ENCODE peak calls at places on chromosomes 13 and 19, in eight cellular contexts. G, O, Q, P, F, Z, V and J are unnamed samples.

GRCh38 chr19:38265213-38265861 is 964 bp downstream of the SPINT2 start:
- DNase-seq in P (no peak), Q (peak), O (peak), Z (no peak), G (no peak), V (peak), F (no peak), J (no peak)

GRCh38 chr19:33982706-33983105 is 186.0 kb downstream of the KCTD15 start:
- DNase-seq in F (no peak), Q (no peak), Z (no peak), V (no peak), O (no peak), G (no peak), P (no peak), J (no peak)

GRCh38 chr13:30113983-30114491 is 193.3 kb downstream of the KATNAL1 start:
- DNase-seq in G (no peak), Z (no peak), V (peak), O (peak), F (no peak), P (no peak), Q (no peak), J (no peak)

GRCh38 chr13:72384879-72385278 is 342.6 kb downstream of the MZT1 start:
- DNase-seq in V (no peak), Q (no peak), P (no peak), O (no peak), Z (no peak), F (no peak), G (no peak), J (no peak)

GRCh38 chr13:66343224-66343828 is 886.8 kb downstream of the PCDH9 start:
- DNase-seq in O (no peak), Z (no peak), F (no peak), P (no peak), G (no peak), Q (no peak), V (no peak), J (no peak)

GRCh38 chr13:90622547-90622946 is 724.9 kb upstream of the MIR17HG start:
- DNase-seq in G (no peak), V (no peak), Q (no peak), P (no peak), Z (no peak), F (no peak), O (no peak), J (no peak)

GRCh38 chr13:113629814-113630213 is 28.2 kb downstream of the ATP4B start:
- DNase-seq in Q (no peak), P (peak), F (no peak), O (no peak), Z (peak), G (no peak), V (no peak), J (no peak)

GRCh38 chr13:61664821-61665705 is 249.4 kb upstream of the PCDH20 start:
- DNase-seq in Z (no peak), P (no peak), O (no peak), V (peak), F (no peak), G (no peak), Q (no peak), J (no peak)

GRCh38 chr13:97067342-97067895 is 73.1 kb upstream of the OXGR1 start:
- DNase-seq in Z (no peak), O (no peak), P (no peak), V (no peak), F (no peak), Q (no peak), G (no peak), J (no peak)

GRCh38 chr13:41427700-41428099 is 29.6 kb upstream of the RGCC start:
- DNase-seq in Z (no peak), F (peak), P (no peak), V (no peak), O (no peak), G (no peak), Q (no peak), J (no peak)

GRCh38 chr19:57171551-57172081 is 4.3 kb upstream of the DUXA start:
- DNase-seq in G (no peak), Z (no peak), O (peak), V (no peak), P (peak), F (peak), Q (peak), J (peak)

GRCh38 chr19:34480491-34480890 is 1.1 kb upstream of the WTIP start:
- DNase-seq in Z (no peak), G (no peak), V (no peak), P (no peak), O (no peak), F (no peak), Q (no peak), J (peak)

GRCh38 chr19:50906217-50906616 is 5.0 kb downstream of the KLK4 start:
- DNase-seq in P (no peak), O (peak), F (peak), Q (peak), G (no peak), V (peak), Z (no peak), J (no peak)

GRCh38 chr13:22227895-22228294 is 557.0 kb downstream of the FGF9 start:
- DNase-seq in V (no peak), P (no peak), O (no peak), Q (no peak), F (no peak), G (no peak), Z (no peak), J (no peak)

GRCh38 chr13:40672310-40673060 is 6.0 kb upstream of the FOXO1 start:
- DNase-seq in Z (no peak), V (no peak), F (peak), O (no peak), G (no peak), Q (peak), P (no peak), J (no peak)

DNA sequence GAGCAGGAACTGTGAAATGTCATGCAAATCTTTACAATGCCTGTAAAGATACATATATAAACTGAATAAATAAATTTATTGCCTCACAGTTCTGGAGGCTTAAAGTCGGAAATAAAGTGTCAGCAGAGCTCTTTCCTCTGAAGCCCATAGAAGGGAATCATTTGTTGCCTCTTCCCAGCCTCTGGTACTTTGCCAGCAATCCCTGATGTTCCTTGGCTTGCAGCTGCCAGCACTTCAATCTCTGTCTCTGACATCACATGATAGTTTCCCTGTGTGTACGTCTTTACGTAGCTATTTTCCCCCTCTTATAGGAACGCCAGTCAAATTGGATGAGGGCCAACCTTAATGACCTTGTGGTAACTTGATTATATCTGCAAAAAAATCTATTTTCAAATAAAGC is 251.0 kb downstream of the LIG4 start:
- DNase-seq in G (no peak), Z (no peak), V (no peak), F (no peak), O (no peak), Q (no peak), P (no peak), J (no peak)
- TF ChIP-seq EP300 in G (no peak), Z (no peak), V (no peak), F (no peak), O (no peak), Q (no peak), P (no peak), J (no peak)

GRCh38 chr19:48203794-48204628 is 33.5 kb downstream of the ZSWIM9 start:
- DNase-seq in V (peak), F (peak), Q (peak), P (peak), O (peak), G (peak), Z (peak), J (peak)

GRCh38 chr19:48206402-48207093 is 36.1 kb downstream of the ZSWIM9 start:
- DNase-seq in F (no peak), G (no peak), O (no peak), P (no peak), Z (no peak), Q (no peak), V (peak), J (no peak)

GRCh38 chr19:48203227-48203793 is 32.8 kb downstream of the ZSWIM9 start:
- DNase-seq in Z (no peak), G (no peak), O (no peak), Q (no peak), F (no peak), V (no peak), P (no peak), J (no peak)
- TF ChIP-seq EP300 in Z (no peak), G (no peak), O (no peak), Q (no peak), F (no peak), V (no peak), P (no peak), J (no peak)

GRCh38 chr13:79642596-79642995 is 161.6 kb downstream of the NDFIP2 start:
- DNase-seq in P (no peak), F (no peak), G (no peak), O (no peak), V (no peak), Q (no peak), Z (no peak), J (no peak)

GRCh38 chr13:79631260-79631659 is 150.3 kb downstream of the NDFIP2 start:
- DNase-seq in P (no peak), F (no peak), G (no peak), V (no peak), Z (no peak), Q (peak), O (no peak), J (no peak)

DNA sequence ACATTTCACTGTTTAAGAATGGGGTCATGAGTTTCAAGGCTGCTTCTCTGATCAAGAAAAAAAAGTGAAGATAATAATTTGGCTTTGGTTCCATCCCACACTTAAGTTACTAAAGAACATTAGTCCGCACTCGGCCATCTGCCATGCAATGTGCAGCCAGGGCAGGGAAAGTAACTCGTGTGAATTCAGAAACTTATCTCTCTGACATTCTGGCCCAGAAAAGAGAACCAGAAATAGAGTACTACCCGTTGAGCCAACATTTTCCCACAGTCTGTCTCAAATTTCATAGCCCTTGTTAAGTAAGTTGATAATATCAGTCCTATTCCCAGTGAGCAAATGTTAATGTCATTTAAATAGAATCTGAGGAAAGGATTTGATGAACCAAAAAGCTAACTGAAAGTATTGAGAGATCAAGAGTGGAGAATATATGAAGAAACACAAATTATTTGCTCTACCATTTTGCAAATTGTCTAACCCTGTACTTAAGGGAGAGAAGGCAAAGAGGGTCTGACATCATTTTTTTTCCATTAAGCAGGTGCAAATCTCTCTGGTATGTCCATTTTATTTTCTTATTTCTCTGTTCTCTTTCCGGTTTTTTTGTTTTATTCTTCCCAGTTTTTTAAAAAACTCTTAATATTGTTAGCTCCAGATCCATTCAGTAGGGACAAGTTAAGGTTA is 156.3 kb downstream of the NDFIP2 start:
- DNase-seq in G (no peak), V (peak), Q (no peak), P (no peak), O (no peak), F (no peak), Z (no peak), J (peak)
- TF ChIP-seq EP300 in G (no peak), V (no peak), Q (no peak), P (no peak), O (no peak), F (no peak), Z (no peak), J (no peak)

DNA sequence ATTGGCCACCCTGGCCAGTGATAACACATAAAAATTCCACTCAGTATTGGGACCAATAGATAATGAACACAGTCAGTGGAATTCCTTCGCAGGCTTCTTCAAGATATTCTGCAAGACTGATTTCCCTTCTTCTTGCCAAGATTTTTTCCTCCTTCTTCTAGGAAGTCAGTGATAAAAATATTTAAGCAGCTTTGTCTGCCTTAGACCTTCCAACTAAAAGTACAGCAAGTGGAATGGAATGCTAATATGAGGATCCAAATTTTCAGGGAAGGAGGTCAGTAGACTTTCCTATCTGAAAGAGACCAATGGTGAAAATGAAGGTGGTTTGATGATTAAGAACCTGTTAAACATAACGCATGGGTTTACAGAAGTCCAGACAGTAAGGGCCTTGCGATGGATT is 9.6 kb downstream of the STARD13 start:
- DNase-seq in F (no peak), V (no peak), P (no peak), G (no peak), Z (no peak), Q (no peak), O (no peak), J (no peak)
- TF ChIP-seq EP300 in F (no peak), V (no peak), P (no peak), G (no peak), Z (no peak), Q (no peak), O (no peak), J (no peak)

GRCh38 chr19:39408392-39409206 is 2.0 kb downstream of the ZFP36 start:
- DNase-seq in F (no peak), P (peak), G (no peak), Q (no peak), O (peak), V (no peak), Z (no peak), J (peak)

GRCh38 chr19:39409886-39410619 is 2.4 kb upstream of the PLEKHG2 start:
- DNase-seq in V (peak), O (peak), F (peak), Q (no peak), P (peak), Z (peak), G (peak), J (peak)

GRCh38 chr19:39410620-39411005 is 1.9 kb upstream of the PLEKHG2 start:
- DNase-seq in O (peak), P (peak), Q (no peak), G (no peak), V (no peak), Z (no peak), F (no peak), J (peak)

GRCh38 chr19:39407644-39408391 is 1.2 kb downstream of the ZFP36 start:
- DNase-seq in P (peak), Z (peak), G (no peak), Q (no peak), V (peak), O (peak), F (no peak), J (peak)

GRCh38 chr19:39409207-39409885 is 2.7 kb downstream of the ZFP36 start:
- DNase-seq in Z (peak), O (peak), F (peak), Q (peak), P (peak), V (peak), G (peak), J (peak)
- TF ChIP-seq EP300 in Z (peak), O (peak), F (no peak), Q (no peak), P (peak), V (peak), G (peak), J (peak)

GRCh38 chr13:27953671-27954405 is 15.3 kb downstream of the CDX2 start:
- DNase-seq in G (peak), Z (no peak), V (peak), P (peak), O (peak), Q (peak), F (peak), J (peak)
- TF ChIP-seq EP300 in G (no peak), Z (no peak), V (no peak), P (no peak), O (no peak), Q (no peak), F (no peak), J (no peak)